ENCODE peak calls at places on chromosomes 7 and 10, in ten cellular contexts. B, P, M, N, X, O, W, C, H and D are unnamed samples.

GRCh38 chr7:44075296-44076075 is 6.8 kb downstream of the POLM start:
- DNase-seq in B (no peak), N (no peak), M (no peak), X (no peak), P (no peak), W (no peak), C (no peak), H (peak; percentile 52), O (no peak), D (no peak)

GRCh38 chr10:85916999-85917573 is 449.5 kb downstream of the GRID1 start:
- DNase-seq in P (no peak), X (no peak), C (peak; percentile 79), W (no peak), O (no peak), M (no peak), N (no peak), H (peak; percentile 34), B (no peak), D (no peak)

GRCh38 chr10:69421611-69422308 is 5.0 kb upstream of the TACR2 start:
- DNase-seq in C (no peak), P (no peak), W (no peak), M (no peak), O (no peak), X (peak; percentile 62), N (no peak), H (peak; percentile 32), B (peak; percentile 57), D (no peak)

GRCh38 chr10:124998624-124999291 is 56.8 kb downstream of the ZRANB1 start:
- DNase-seq in X (no peak), W (no peak), H (no peak), B (no peak), O (no peak), N (no peak), C (no peak), M (peak; percentile 13), P (no peak), D (no peak)

GRCh38 chr7:158322616-158323530 is 264.8 kb downstream of the PTPRN2 start:
- DNase-seq in M (no peak), W (no peak), N (no peak), P (no peak), B (no peak), X (no peak), C (no peak), O (no peak), H (no peak), D (no peak)

GRCh38 chr7:141754939-141755338 is 9.0 kb upstream of the TAS2R3 start:
- DNase-seq in N (peak; percentile 86), M (no peak), C (no peak), X (peak; percentile 33), W (peak; percentile 52), B (peak; percentile 11), O (no peak), P (no peak), H (no peak), D (no peak)

GRCh38 chr10:103470755-103471653 is 8.0 kb downstream of the CALHM3 start:
- DNase-seq in X (peak; percentile 62), P (no peak), H (no peak), B (no peak), C (peak; percentile 21), W (no peak), M (peak; percentile 45), O (peak; percentile 89), N (no peak), D (no peak)

GRCh38 chr10:126242352-126243260 is 145.7 kb downstream of the ADAM12 start:
- DNase-seq in X (peak; percentile 95), C (no peak), W (no peak), B (peak; percentile 54), H (peak; percentile 28), N (no peak), M (peak; percentile 57), P (no peak), O (no peak), D (no peak)

GRCh38 chr7:36287371-36288241 is 102.1 kb upstream of the ANLN start:
- DNase-seq in C (no peak), W (no peak), X (no peak), N (no peak), O (peak; percentile 69), P (peak; percentile 78), B (no peak), H (peak; percentile 39), M (no peak), D (no peak)

GRCh38 chr7:117230276-117231046 is 92.4 kb downstream of the WNT2 start:
- DNase-seq in M (no peak), X (peak; percentile 37), C (no peak), P (no peak), W (no peak), N (no peak), H (no peak), B (no peak), O (no peak), D (no peak)

GRCh38 chr7:19352271-19352670 is 207.1 kb upstream of the FERD3L start:
- DNase-seq in P (no peak), O (no peak), H (no peak), X (no peak), B (no peak), C (no peak), N (no peak), M (no peak), W (no peak), D (no peak)

GRCh38 chr10:118251791-118252190 is 90.3 kb downstream of the FAM204A start:
- DNase-seq in C (no peak), O (no peak), N (no peak), X (no peak), M (no peak), P (no peak), H (no peak), B (no peak), W (no peak), D (no peak)

GRCh38 chr7:116585392-116585791 is 60.6 kb downstream of the CAV1 start:
- DNase-seq in B (no peak), H (no peak), O (no peak), P (no peak), W (no peak), X (no peak), C (no peak), M (no peak), N (no peak), D (no peak)

DNA sequence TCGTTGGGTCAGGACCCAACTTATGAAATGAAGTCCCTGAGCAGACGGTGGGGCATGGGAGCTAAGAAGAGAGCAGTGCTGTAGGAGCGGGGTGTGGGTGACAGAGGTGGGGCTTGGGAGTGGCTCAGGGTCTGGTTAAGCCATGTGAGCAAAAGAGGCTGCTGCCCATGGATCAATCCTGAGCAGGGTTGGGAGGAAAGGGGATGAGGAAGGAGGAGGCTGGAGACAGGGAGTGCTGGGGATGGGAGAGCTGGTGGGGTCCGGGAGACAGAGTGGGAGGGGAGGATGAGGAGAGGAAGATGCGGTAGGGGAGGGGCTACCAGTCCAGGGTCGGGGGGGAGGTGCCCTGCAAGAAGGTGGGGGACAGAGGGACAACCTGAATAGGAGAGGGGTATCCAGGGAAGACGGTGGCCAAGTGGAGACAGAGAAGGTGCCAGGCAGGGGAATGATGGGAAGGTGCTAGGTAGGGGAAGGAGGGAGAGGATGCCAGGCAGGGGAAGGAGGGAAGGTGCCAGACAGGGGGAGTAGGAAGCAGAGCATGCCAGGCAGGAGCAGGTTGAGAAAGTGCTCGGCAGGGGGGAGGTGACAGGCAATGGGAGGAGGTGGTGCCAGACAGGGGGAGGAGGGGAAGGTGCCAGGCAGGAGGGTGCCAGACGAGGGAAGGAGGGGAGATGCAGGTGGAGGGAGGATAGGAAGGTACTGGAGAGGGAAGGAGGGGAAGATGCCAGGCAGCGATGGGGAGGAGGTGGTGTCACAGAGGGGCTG is 27.5 kb upstream of the SMARCD3 start:
- DNase-seq in X (no peak), M (no peak), H (peak; percentile 86), O (no peak), N (peak; percentile 16), C (peak; percentile 59), P (no peak), W (no peak), B (no peak), D (no peak)
- H3K4me3 ChIP-seq in X (no peak overlapping the region), M (peak overlapping the region; percentile 41), H (no peak overlapping the region), O (peak overlapping the region; percentile 46), N (peak overlapping the region; percentile 35), C (peak overlapping the region; percentile 30), P (no peak overlapping the region), W (no peak overlapping the region), B (no peak overlapping the region), D (no peak overlapping the region)

GRCh38 chr10:129968937-129969527 is 5.0 kb upstream of the EBF3 start:
- DNase-seq in C (peak; percentile 25), B (peak; percentile 81), W (peak; percentile 85), N (peak; percentile 92), X (no peak), H (no peak), M (peak; percentile 73), P (no peak), O (no peak), D (no peak)
- TF ChIP-seq CTCF in C (no peak), B (peak; percentile 70), W (peak; percentile 90), N (peak; percentile 66), X (peak; percentile 51), H (peak; percentile 50), M (no peak), P (peak; percentile 64), O (peak; percentile 31), D (peak; percentile 66)

GRCh38 chr7:74684921-74685320 is 27.4 kb downstream of the GTF2I start:
- DNase-seq in N (no peak), M (peak; percentile 58), B (no peak), X (no peak), O (no peak), H (no peak), P (no peak), C (no peak), W (no peak), D (no peak)

GRCh38 chr7:74682829-74683228 is 25.3 kb downstream of the GTF2I start:
- DNase-seq in P (no peak), C (no peak), B (no peak), H (no peak), M (no peak), N (no peak), O (no peak), X (no peak), W (no peak), D (no peak)

GRCh38 chr7:74684473-74684872 is 27.0 kb downstream of the GTF2I start:
- DNase-seq in N (no peak), B (no peak), O (no peak), H (no peak), C (no peak), P (no peak), M (peak; percentile 58), W (no peak), X (no peak), D (no peak)

DNA sequence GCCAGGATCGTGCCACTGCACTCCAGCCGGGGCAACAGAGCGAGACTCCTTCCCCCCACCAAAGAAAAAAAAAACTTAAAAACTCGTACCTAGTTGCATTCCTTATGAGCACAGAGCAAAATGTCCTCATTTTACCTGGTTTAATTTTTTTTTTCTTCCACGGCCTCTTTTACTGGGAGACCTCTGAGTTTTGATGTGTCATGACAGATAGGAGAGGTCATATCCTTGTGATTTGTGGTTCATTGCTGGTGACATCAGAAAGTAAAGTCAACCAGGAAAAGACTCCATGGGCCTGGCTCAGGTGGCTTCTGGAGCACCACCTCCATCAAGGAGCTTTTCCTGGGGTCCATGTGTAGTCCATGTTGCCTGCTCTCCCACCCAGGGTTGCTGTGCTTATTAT is 26.3 kb downstream of the GTF2I start:
- DNase-seq in H (no peak), X (no peak), N (peak; percentile 29), P (no peak), O (no peak), M (no peak), W (no peak), C (no peak), B (no peak), D (no peak)
- H3K36me3 ChIP-seq in H (no peaks in the 10 kb centered on the region), X (no peaks in the 10 kb centered on the region), N (peaks cover 3% of the 10 kb centered on the region), P (no peaks in the 10 kb centered on the region), O (no peaks in the 10 kb centered on the region), M (no peaks in the 10 kb centered on the region), W (peaks cover 3% of the 10 kb centered on the region), C (no peaks in the 10 kb centered on the region), B (peaks cover 2% of the 10 kb centered on the region), D (no peaks in the 10 kb centered on the region)

GRCh38 chr7:115015619-115016018 is 93.7 kb downstream of the MDFIC start:
- DNase-seq in H (no peak), P (no peak), M (no peak), W (no peak), B (peak; percentile 26), O (no peak), C (no peak), N (peak; percentile 10), X (peak; percentile 89), D (no peak)
- H3K4me3 ChIP-seq in H (no peak overlapping the region), P (no peak overlapping the region), M (no peak overlapping the region), W (no peak overlapping the region), B (no peak overlapping the region), O (no peak overlapping the region), C (no peak overlapping the region), N (no peak overlapping the region), X (no peak overlapping the region), D (no peak overlapping the region)